ENCODE peak calls at places on chromosomes 6 and 20, in six cellular contexts. One of them, this sample, is unnamed. For H3K4me1, the result is how much of the 10 kb centered on the place peaks cover.

GRCh38 chr6:62285612-62286469 is at the start of gene KHDRBS2:
- DNase-seq in neuronal stem cell: peak
- DNase-seq in IMR-90: no peak
- DNase-seq in H1: peak
- DNase-seq in trophoblast cell: no peak
- DNase-seq in mesenchymal stem cell: peak
- DNase-seq in this sample: peak

GRCh38 chr6:15658345-15658744 is 4.5 kb downstream of the DTNBP1 start:
- DNase-seq in neuronal stem cell: no peak
- DNase-seq in IMR-90: no peak
- DNase-seq in H1: no peak
- DNase-seq in trophoblast cell: peak
- DNase-seq in mesenchymal stem cell: no peak
- DNase-seq in this sample: no peak

GRCh38 chr6:165636415-165637048 is 26.5 kb downstream of the PDE10A start:
- DNase-seq in neuronal stem cell: no peak
- DNase-seq in IMR-90: peak
- DNase-seq in H1: no peak
- DNase-seq in trophoblast cell: no peak
- DNase-seq in mesenchymal stem cell: peak
- DNase-seq in this sample: peak

GRCh38 chr6:14028631-14029030 is 88.9 kb upstream of the CD83 start:
- DNase-seq in neuronal stem cell: no peak
- DNase-seq in IMR-90: no peak
- DNase-seq in H1: no peak
- DNase-seq in trophoblast cell: no peak
- DNase-seq in mesenchymal stem cell: no peak
- DNase-seq in this sample: no peak

GRCh38 chr6:125747589-125748533 is 1.6 kb upstream of the HEY2 start:
- DNase-seq in neuronal stem cell: peak
- DNase-seq in IMR-90: no peak
- DNase-seq in H1: peak
- DNase-seq in trophoblast cell: peak
- DNase-seq in mesenchymal stem cell: peak
- DNase-seq in this sample: peak

GRCh38 chr6:29112135-29112534 is 4.3 kb downstream of the OR2J3 start:
- DNase-seq in neuronal stem cell: no peak
- DNase-seq in IMR-90: no peak
- DNase-seq in H1: no peak
- DNase-seq in trophoblast cell: no peak
- DNase-seq in mesenchymal stem cell: no peak
- DNase-seq in this sample: peak

GRCh38 chr20:50385733-50386640 is 124.2 kb upstream of the PTPN1 start:
- DNase-seq in neuronal stem cell: no peak
- DNase-seq in IMR-90: peak
- DNase-seq in H1: no peak
- DNase-seq in trophoblast cell: no peak
- DNase-seq in mesenchymal stem cell: no peak
- DNase-seq in this sample: no peak

GRCh38 chr6:84842526-84843161 is 78.2 kb upstream of the TBX18 start:
- DNase-seq in neuronal stem cell: no peak
- DNase-seq in IMR-90: no peak
- DNase-seq in H1: no peak
- DNase-seq in trophoblast cell: no peak
- DNase-seq in mesenchymal stem cell: no peak
- DNase-seq in this sample: no peak

GRCh38 chr20:49725694-49726093 is 12.0 kb upstream of the B4GALT5 start:
- DNase-seq in neuronal stem cell: no peak
- DNase-seq in IMR-90: no peak
- DNase-seq in H1: no peak
- DNase-seq in trophoblast cell: no peak
- DNase-seq in mesenchymal stem cell: no peak
- DNase-seq in this sample: no peak

GRCh38 chr20:9390441-9390840 is 123.9 kb upstream of the LAMP5 start:
- DNase-seq in neuronal stem cell: no peak
- DNase-seq in IMR-90: peak
- DNase-seq in H1: no peak
- DNase-seq in trophoblast cell: no peak
- DNase-seq in mesenchymal stem cell: no peak
- DNase-seq in this sample: no peak

GRCh38 chr6:166757226-166758135 is 130.4 kb upstream of the RPS6KA2 start:
- DNase-seq in neuronal stem cell: no peak
- DNase-seq in IMR-90: peak
- DNase-seq in H1: no peak
- DNase-seq in trophoblast cell: no peak
- DNase-seq in mesenchymal stem cell: peak
- DNase-seq in this sample: no peak

GRCh38 chr20:34999021-34999451 is 43.4 kb downstream of the MYH7B start:
- DNase-seq in neuronal stem cell: no peak
- DNase-seq in IMR-90: no peak
- DNase-seq in H1: no peak
- DNase-seq in trophoblast cell: no peak
- DNase-seq in mesenchymal stem cell: no peak
- DNase-seq in this sample: no peak

GRCh38 chr6:42099340-42100028 is 42.9 kb downstream of the C6orf132 start:
- DNase-seq in neuronal stem cell: no peak
- DNase-seq in IMR-90: peak
- DNase-seq in H1: no peak
- DNase-seq in trophoblast cell: no peak
- DNase-seq in mesenchymal stem cell: peak
- DNase-seq in this sample: no peak

GRCh38 chr6:29531668-29532067 is 27.9 kb downstream of the UBD start:
- DNase-seq in neuronal stem cell: no peak
- DNase-seq in IMR-90: no peak
- DNase-seq in H1: peak
- DNase-seq in trophoblast cell: peak
- DNase-seq in mesenchymal stem cell: no peak
- DNase-seq in this sample: no peak

GRCh38 chr6:125952764-125953501 is 3.6 kb upstream of the HINT3 start:
- DNase-seq in neuronal stem cell: no peak
- DNase-seq in IMR-90: peak
- DNase-seq in H1: peak
- DNase-seq in trophoblast cell: no peak
- DNase-seq in mesenchymal stem cell: peak
- DNase-seq in this sample: peak

GRCh38 chr6:24831771-24832718 is 33.3 kb upstream of the ARMH2 start:
- DNase-seq in neuronal stem cell: no peak
- DNase-seq in IMR-90: peak
- DNase-seq in H1: no peak
- DNase-seq in trophoblast cell: no peak
- DNase-seq in mesenchymal stem cell: peak
- DNase-seq in this sample: no peak

GRCh38 chr6:10587694-10588392 is 66.7 kb downstream of the GCNT2 start:
- DNase-seq in neuronal stem cell: no peak
- DNase-seq in IMR-90: no peak
- DNase-seq in H1: no peak
- DNase-seq in trophoblast cell: peak
- DNase-seq in mesenchymal stem cell: no peak
- DNase-seq in this sample: no peak

GRCh38 chr6:79803917-79804316 is 143.4 kb downstream of the ELOVL4 start:
- DNase-seq in neuronal stem cell: no peak
- DNase-seq in IMR-90: no peak
- DNase-seq in H1: no peak
- DNase-seq in trophoblast cell: no peak
- DNase-seq in mesenchymal stem cell: no peak
- DNase-seq in this sample: no peak

GRCh38 chr6:134195985-134196384 is 121.9 kb downstream of the SGK1 start:
- DNase-seq in neuronal stem cell: no peak
- DNase-seq in IMR-90: no peak
- DNase-seq in H1: no peak
- DNase-seq in trophoblast cell: no peak
- DNase-seq in mesenchymal stem cell: no peak
- DNase-seq in this sample: no peak

GRCh38 chr20:1741309-1742048 is 83.9 kb upstream of the SIRPG start:
- DNase-seq in neuronal stem cell: no peak
- DNase-seq in IMR-90: no peak
- DNase-seq in H1: no peak
- DNase-seq in trophoblast cell: no peak
- DNase-seq in mesenchymal stem cell: no peak
- DNase-seq in this sample: no peak

GRCh38 chr6:12164508-12164770 is 125.7 kb upstream of the EDN1 start:
- DNase-seq in neuronal stem cell: no peak
- DNase-seq in IMR-90: peak
- DNase-seq in H1: no peak
- DNase-seq in trophoblast cell: no peak
- DNase-seq in mesenchymal stem cell: no peak
- DNase-seq in this sample: no peak

GRCh38 chr6:130020106-130020851 is 1.9 kb downstream of the L3MBTL3 start:
- DNase-seq in neuronal stem cell: peak
- DNase-seq in IMR-90: no peak
- DNase-seq in H1: peak
- DNase-seq in trophoblast cell: no peak
- DNase-seq in mesenchymal stem cell: peak
- DNase-seq in this sample: no peak

GRCh38 chr6:105317607-105318533 is 85.0 kb downstream of the PREP start:
- DNase-seq in neuronal stem cell: no peak
- DNase-seq in IMR-90: no peak
- DNase-seq in H1: no peak
- DNase-seq in trophoblast cell: peak
- DNase-seq in mesenchymal stem cell: no peak
- DNase-seq in this sample: no peak

GRCh38 chr6:150891886-150892485 is 26.5 kb downstream of the MTHFD1L start:
- DNase-seq in neuronal stem cell: peak
- DNase-seq in IMR-90: peak
- DNase-seq in H1: peak
- DNase-seq in trophoblast cell: peak
- DNase-seq in mesenchymal stem cell: peak
- DNase-seq in this sample: peak

GRCh38 chr6:167742719-167743303 is 83.9 kb upstream of the AFDN start:
- DNase-seq in neuronal stem cell: no peak
- DNase-seq in IMR-90: no peak
- DNase-seq in H1: no peak
- DNase-seq in trophoblast cell: peak
- DNase-seq in mesenchymal stem cell: peak
- DNase-seq in this sample: no peak

GRCh38 chr6:8027965-8028651 is 36.1 kb downstream of the BLOC1S5 start:
- DNase-seq in neuronal stem cell: no peak
- DNase-seq in IMR-90: peak
- DNase-seq in H1: no peak
- DNase-seq in trophoblast cell: no peak
- DNase-seq in mesenchymal stem cell: peak
- DNase-seq in this sample: no peak

GRCh38 chr6:110703906-110704594 is 111.2 kb downstream of the CDK19 start:
- DNase-seq in neuronal stem cell: no peak
- DNase-seq in IMR-90: no peak
- DNase-seq in H1: no peak
- DNase-seq in trophoblast cell: no peak
- DNase-seq in mesenchymal stem cell: peak
- DNase-seq in this sample: no peak

GRCh38 chr6:69693749-69694148 is 103.1 kb downstream of the LMBRD1 start:
- DNase-seq in neuronal stem cell: no peak
- DNase-seq in IMR-90: peak
- DNase-seq in H1: no peak
- DNase-seq in trophoblast cell: no peak
- DNase-seq in mesenchymal stem cell: no peak
- DNase-seq in this sample: no peak

GRCh38 chr6:15602144-15602543 is 60.7 kb downstream of the DTNBP1 start:
- DNase-seq in neuronal stem cell: no peak
- DNase-seq in IMR-90: no peak
- DNase-seq in H1: no peak
- DNase-seq in trophoblast cell: no peak
- DNase-seq in mesenchymal stem cell: no peak
- DNase-seq in this sample: no peak

GRCh38 chr6:44976677-44977405 is 351.3 kb upstream of the RUNX2 start:
- DNase-seq in neuronal stem cell: no peak
- DNase-seq in IMR-90: peak
- DNase-seq in H1: no peak
- DNase-seq in trophoblast cell: no peak
- DNase-seq in mesenchymal stem cell: peak
- DNase-seq in this sample: no peak
- H4K91ac ChIP-seq in neuronal stem cell: no peak
- H4K91ac ChIP-seq in IMR-90: no peak
- H4K91ac ChIP-seq in H1: no peak
- H4K91ac ChIP-seq in trophoblast cell: no peak
- H4K91ac ChIP-seq in mesenchymal stem cell: no peak
- H4K91ac ChIP-seq in this sample: no peak

DNA sequence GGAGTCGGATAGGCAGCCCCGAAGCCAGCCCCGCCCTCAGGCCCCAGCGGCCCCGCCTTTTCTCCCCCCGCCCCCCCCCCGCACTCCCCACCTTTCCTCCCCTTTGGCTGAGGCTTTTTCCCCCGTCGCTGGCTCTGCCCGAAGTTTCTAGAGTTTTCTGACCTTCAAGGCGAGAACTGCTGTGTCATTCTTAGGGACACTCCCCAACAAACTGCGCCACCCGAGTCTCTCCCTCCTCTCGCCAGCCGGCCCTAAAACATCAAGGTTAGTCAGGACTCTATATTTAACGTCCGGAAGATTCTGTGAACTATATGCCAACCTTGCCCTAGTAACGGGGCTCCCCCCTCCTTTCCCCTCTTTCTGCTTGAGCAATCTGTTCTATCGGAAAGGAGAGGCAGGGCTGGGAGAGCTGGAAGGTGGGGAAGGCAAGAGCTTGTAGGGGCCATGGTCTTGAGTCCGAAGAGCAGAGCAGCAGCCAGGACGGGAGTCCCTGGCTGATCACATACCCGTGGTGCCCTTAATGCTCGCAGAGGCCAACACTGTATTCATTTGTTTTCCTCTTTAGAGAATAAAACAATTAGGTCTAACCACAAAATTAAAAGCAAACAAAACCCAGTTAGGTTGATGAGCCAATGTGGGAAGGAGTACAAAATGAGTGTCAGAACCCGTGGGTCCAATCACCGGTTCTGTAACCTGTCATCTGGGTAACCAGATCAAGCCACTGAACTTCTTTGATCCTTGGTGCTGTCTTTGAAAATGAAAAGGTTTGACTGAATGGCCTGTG is 5.3 kb upstream of the HSPA1B start:
- DNase-seq in neuronal stem cell: peak
- DNase-seq in IMR-90: peak
- DNase-seq in H1: peak
- DNase-seq in trophoblast cell: peak
- DNase-seq in mesenchymal stem cell: peak
- DNase-seq in this sample: peak
- H3K4me1 ChIP-seq in neuronal stem cell: under half
- H3K4me1 ChIP-seq in IMR-90: under half
- H3K4me1 ChIP-seq in H1: under half
- H3K4me1 ChIP-seq in trophoblast cell: under half
- H3K4me1 ChIP-seq in mesenchymal stem cell: under half
- H3K4me1 ChIP-seq in this sample: under half

GRCh38 chr6:31139599-31139998 is 733 bp upstream of the PSORS1C2 start:
- DNase-seq in neuronal stem cell: no peak
- DNase-seq in IMR-90: peak
- DNase-seq in H1: no peak
- DNase-seq in trophoblast cell: no peak
- DNase-seq in mesenchymal stem cell: no peak
- DNase-seq in this sample: peak
- H3K27ac ChIP-seq in neuronal stem cell: no peak
- H3K27ac ChIP-seq in IMR-90: no peak
- H3K27ac ChIP-seq in H1: no peak
- H3K27ac ChIP-seq in trophoblast cell: no peak
- H3K27ac ChIP-seq in mesenchymal stem cell: no peak
- H3K27ac ChIP-seq in this sample: no peak

DNA sequence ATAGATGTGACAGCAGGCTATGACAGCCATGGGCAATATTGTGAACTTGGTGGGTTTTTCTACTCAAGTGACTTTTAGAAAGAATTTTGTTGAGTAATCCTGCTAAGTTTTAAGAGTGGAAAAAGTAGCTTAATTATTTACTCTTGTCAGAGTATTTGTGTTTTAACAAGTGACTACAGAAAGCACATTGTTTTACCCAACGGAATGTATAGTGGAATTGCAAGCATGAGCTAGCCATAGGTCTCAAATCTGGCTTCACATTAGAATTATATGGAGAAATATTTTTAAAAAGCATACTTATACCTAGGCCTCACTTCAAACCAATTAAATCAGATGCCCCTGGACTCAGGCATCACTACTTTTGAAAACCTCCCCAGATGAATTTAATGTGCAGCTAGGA is 35.5 kb upstream of the GOPC start:
- DNase-seq in neuronal stem cell: no peak
- DNase-seq in IMR-90: no peak
- DNase-seq in H1: no peak
- DNase-seq in trophoblast cell: no peak
- DNase-seq in mesenchymal stem cell: no peak
- DNase-seq in this sample: no peak
- H4K91ac ChIP-seq in neuronal stem cell: no peak
- H4K91ac ChIP-seq in IMR-90: no peak
- H4K91ac ChIP-seq in H1: no peak
- H4K91ac ChIP-seq in trophoblast cell: no peak
- H4K91ac ChIP-seq in mesenchymal stem cell: no peak
- H4K91ac ChIP-seq in this sample: no peak

This sample was measured in H9.